ENCODE peak calls at places on chromosomes 5 and 9, in six cellular contexts. N, H, F, E, U and K are unnamed samples.

GRCh38 chr9:92328225-92328624 is 2.5 kb downstream of the CENPP start:
- DNase-seq in N (no peak), H (no peak), F (no peak), E (peak), U (peak), K (no peak)

GRCh38 chr5:142821733-142822487 is 51.7 kb downstream of the ARHGAP26 start:
- DNase-seq in N (no peak), H (no peak), F (peak), E (peak), U (peak), K (peak)

GRCh38 chr9:3908731-3909130 is 382.9 kb upstream of the RFX3 start:
- DNase-seq in N (no peak), H (no peak), F (no peak), E (no peak), U (peak), K (no peak)

GRCh38 chr5:18563853-18564252 is 929.6 kb downstream of the TAF11L14 start:
- DNase-seq in N (no peak), H (no peak), F (no peak), E (no peak), U (no peak), K (no peak)

GRCh38 chr5:151039665-151040064 is 19.3 kb downstream of the GPX3 start:
- DNase-seq in N (no peak), H (no peak), F (no peak), E (no peak), U (no peak), K (no peak)

GRCh38 chr5:87127956-87128687 is 139.6 kb upstream of the RASA1 start:
- DNase-seq in N (no peak), H (no peak), F (no peak), E (no peak), U (no peak), K (no peak)

GRCh38 chr9:106334081-106334480 is 528.9 kb upstream of the ZNF462 start:
- DNase-seq in N (no peak), H (no peak), F (no peak), E (no peak), U (no peak), K (no peak)

GRCh38 chr9:126756876-126757415 is 47.9 kb upstream of the ZBTB43 start:
- DNase-seq in N (no peak), H (no peak), F (no peak), E (no peak), U (no peak), K (no peak)

GRCh38 chr9:131520448-131520847 is 10.6 kb downstream of the UCK1 start:
- DNase-seq in N (no peak), H (no peak), F (no peak), E (no peak), U (no peak), K (no peak)

GRCh38 chr9:136900988-136901515 is 14.7 kb downstream of the TRAF2 start:
- DNase-seq in N (no peak), H (no peak), F (no peak), E (no peak), U (no peak), K (no peak)

GRCh38 chr9:6243746-6244145 is 28.1 kb downstream of the IL33 start:
- DNase-seq in N (no peak), H (no peak), F (no peak), E (peak), U (no peak), K (no peak)

GRCh38 chr9:128556276-128556675 is 3.9 kb downstream of the SPTAN1 start:
- DNase-seq in N (no peak), H (no peak), F (no peak), E (no peak), U (no peak), K (no peak)

GRCh38 chr5:148393390-148393741 is 9.6 kb downstream of the FBXO38 start:
- DNase-seq in N (no peak), H (no peak), F (no peak), E (no peak), U (no peak), K (no peak)

GRCh38 chr5:52693279-52693678 is 94.4 kb upstream of the ITGA1 start:
- DNase-seq in N (no peak), H (peak), F (no peak), E (no peak), U (peak), K (no peak)

GRCh38 chr5:132257131-132258101 is at the start of gene PDLIM4:
- DNase-seq in N (no peak), H (no peak), F (peak), E (no peak), U (peak), K (no peak)

GRCh38 chr9:93132287-93132927 is 1.6 kb downstream of the NINJ1 start:
- DNase-seq in N (no peak), H (no peak), F (peak), E (peak), U (peak), K (no peak)